ENCODE peak calls at places on chromosomes 6 and 20, in ten cellular contexts. A, M, X, Z, J, G, R, W, E and Y are unnamed samples.

GRCh38 chr20:32390999-32391398 is 32.9 kb downstream of the ASXL1 start:
- DNase-seq in A (no peak), M (no peak), X (no peak), Z (no peak), J (no peak), G (peak), R (no peak), W (no peak), E (no peak), Y (no peak)

GRCh38 chr20:51735728-51736600 is 32.2 kb downstream of the ATP9A start:
- DNase-seq in A (no peak), M (no peak), X (no peak), Z (no peak), J (no peak), G (no peak), R (no peak), W (no peak), E (no peak), Y (no peak)

GRCh38 chr20:57560554-57561355 is at the start of gene PCK1:
- DNase-seq in A (no peak), M (no peak), X (no peak), Z (no peak), J (no peak), G (no peak), R (peak), W (no peak), E (peak), Y (no peak)

GRCh38 chr6:136401749-136402148 is 112.1 kb upstream of the BCLAF1 start:
- DNase-seq in A (no peak), M (no peak), X (no peak), Z (no peak), J (no peak), G (no peak), R (no peak), W (no peak), E (no peak), Y (no peak)

GRCh38 chr6:112372213-112372806 is 25.2 kb downstream of the RFPL4B start:
- DNase-seq in A (no peak), M (no peak), X (no peak), Z (no peak), J (no peak), G (no peak), R (peak), W (peak), E (no peak), Y (no peak)

GRCh38 chr6:123393333-123393732 is 243.4 kb downstream of the TRDN start:
- DNase-seq in A (no peak), M (no peak), X (no peak), Z (no peak), J (no peak), G (no peak), R (no peak), W (no peak), E (peak), Y (no peak)

GRCh38 chr6:111709615-111710398 is 104.1 kb upstream of the TRAF3IP2 start:
- DNase-seq in A (peak), M (peak), X (peak), Z (no peak), J (peak), G (peak), R (peak), W (peak), E (peak), Y (peak)

GRCh38 chr6:64696053-64696452 is 1011.0 kb downstream of the EYS start:
- DNase-seq in A (no peak), M (no peak), X (no peak), Z (no peak), J (no peak), G (no peak), R (no peak), W (no peak), E (no peak), Y (no peak)

GRCh38 chr20:35398660-35399144 is 13.1 kb downstream of the UQCC1 start:
- DNase-seq in A (no peak), M (no peak), X (no peak), Z (no peak), J (no peak), G (no peak), R (no peak), W (peak), E (no peak), Y (no peak)

GRCh38 chr6:142810952-142811514 is 133.9 kb downstream of the HIVEP2 start:
- DNase-seq in A (peak), M (peak), X (no peak), Z (no peak), J (no peak), G (no peak), R (no peak), W (no peak), E (no peak), Y (no peak)

GRCh38 chr20:33893314-33893713 is 82.2 kb downstream of the CHMP4B start:
- DNase-seq in A (no peak), M (no peak), X (no peak), Z (no peak), J (no peak), G (no peak), R (no peak), W (no peak), E (no peak), Y (no peak)

GRCh38 chr6:17703256-17703694 is 3.5 kb downstream of the NUP153 start:
- DNase-seq in A (peak), M (peak), X (no peak), Z (no peak), J (no peak), G (peak), R (peak), W (peak), E (no peak), Y (peak)

GRCh38 chr6:39653631-39654030 is 71.6 kb downstream of the KIF6 start:
- DNase-seq in A (no peak), M (no peak), X (no peak), Z (no peak), J (no peak), G (no peak), R (no peak), W (no peak), E (no peak), Y (no peak)

GRCh38 chr6:125444234-125444949 is 142.6 kb upstream of the HDDC2 start:
- DNase-seq in A (no peak), M (no peak), X (peak), Z (no peak), J (no peak), G (no peak), R (no peak), W (no peak), E (no peak), Y (no peak)

GRCh38 chr20:32470025-32470861 is 112.1 kb downstream of the ASXL1 start:
- DNase-seq in A (peak), M (peak), X (no peak), Z (no peak), J (no peak), G (peak), R (no peak), W (peak), E (no peak), Y (peak)

GRCh38 chr6:26568601-26569432 is 27.9 kb upstream of the ABT1 start:
- DNase-seq in A (peak), M (peak), X (peak), Z (peak), J (peak), G (peak), R (peak), W (peak), E (peak), Y (peak)

GRCh38 chr6:15763827-15764226 is 101.0 kb upstream of the DTNBP1 start:
- DNase-seq in A (peak), M (peak), X (no peak), Z (no peak), J (no peak), G (no peak), R (no peak), W (peak), E (no peak), Y (no peak)

GRCh38 chr6:157383471-157383870 is 2.5 kb downstream of the ZDHHC14 start:
- DNase-seq in A (no peak), M (no peak), X (no peak), Z (no peak), J (no peak), G (no peak), R (no peak), W (no peak), E (no peak), Y (no peak)

GRCh38 chr6:91305755-91306154 is 718.9 kb upstream of the MAP3K7 start:
- DNase-seq in A (no peak), M (no peak), X (no peak), Z (no peak), J (no peak), G (no peak), R (no peak), W (no peak), E (no peak), Y (no peak)

GRCh38 chr6:24589334-24589733 is 56.7 kb downstream of the KIAA0319 start:
- DNase-seq in A (no peak), M (no peak), X (no peak), Z (no peak), J (no peak), G (no peak), R (no peak), W (no peak), E (no peak), Y (no peak)

GRCh38 chr6:235763-236360 is 56.4 kb upstream of the DUSP22 start:
- DNase-seq in A (peak), M (peak), X (no peak), Z (no peak), J (no peak), G (no peak), R (no peak), W (peak), E (no peak), Y (peak)

GRCh38 chr6:137218917-137219663 is at the start of gene IFNGR1:
- DNase-seq in A (peak), M (peak), X (peak), Z (peak), J (peak), G (peak), R (peak), W (peak), E (peak), Y (peak)

GRCh38 chr6:109304284-109305015 is 77.8 kb downstream of the CD164 start:
- DNase-seq in A (peak), M (peak), X (no peak), Z (no peak), J (no peak), G (peak), R (no peak), W (no peak), E (peak), Y (peak)

GRCh38 chr6:125598422-125598821 is 151.0 kb upstream of the HEY2 start:
- DNase-seq in A (no peak), M (no peak), X (peak), Z (no peak), J (no peak), G (peak), R (peak), W (peak), E (peak), Y (no peak)

GRCh38 chr6:94462231-94462630 is 1042.9 kb upstream of the EPHA7 start:
- DNase-seq in A (no peak), M (no peak), X (no peak), Z (no peak), J (no peak), G (no peak), R (no peak), W (no peak), E (no peak), Y (no peak)

GRCh38 chr6:122476131-122476530 is 4.5 kb upstream of the SERINC1 start:
- DNase-seq in A (no peak), M (no peak), X (no peak), Z (no peak), J (no peak), G (no peak), R (peak), W (no peak), E (peak), Y (no peak)

GRCh38 chr20:9200196-9200595 is 131.3 kb downstream of the PLCB4 start:
- DNase-seq in A (no peak), M (no peak), X (no peak), Z (no peak), J (no peak), G (no peak), R (no peak), W (no peak), E (no peak), Y (no peak)

GRCh38 chr6:77273929-77274328 is 189.4 kb downstream of the HTR1B start:
- DNase-seq in A (no peak), M (no peak), X (no peak), Z (no peak), J (no peak), G (no peak), R (no peak), W (no peak), E (no peak), Y (no peak)

GRCh38 chr20:63083831-63084562 is 77.2 kb upstream of the BHLHE23 start:
- DNase-seq in A (no peak), M (no peak), X (peak), Z (no peak), J (no peak), G (no peak), R (no peak), W (no peak), E (no peak), Y (no peak)

GRCh38 chr6:105184921-105185320 is 5.1 kb upstream of the POPDC3 start:
- DNase-seq in A (no peak), M (no peak), X (no peak), Z (no peak), J (no peak), G (no peak), R (no peak), W (peak), E (no peak), Y (no peak)

GRCh38 chr20:45919536-45919933 is 7.6 kb upstream of the PLTP start:
- DNase-seq in A (no peak), M (no peak), X (peak), Z (no peak), J (no peak), G (no peak), R (no peak), W (peak), E (peak), Y (no peak)

GRCh38 chr6:134551245-134551960 is 233.5 kb upstream of the SGK1 start:
- DNase-seq in A (no peak), M (no peak), X (no peak), Z (no peak), J (no peak), G (no peak), R (no peak), W (peak), E (no peak), Y (no peak)

GRCh38 chr6:162442675-162443074 is 284.9 kb downstream of the PRKN start:
- DNase-seq in A (no peak), M (no peak), X (no peak), Z (peak), J (no peak), G (no peak), R (no peak), W (no peak), E (peak), Y (no peak)

GRCh38 chr20:14838663-14839650 is 501.5 kb upstream of the FLRT3 start:
- DNase-seq in A (no peak), M (no peak), X (no peak), Z (no peak), J (no peak), G (no peak), R (no peak), W (peak), E (no peak), Y (no peak)

GRCh38 chr6:169825558-169826225 is 74.3 kb downstream of the ERMARD start:
- DNase-seq in A (no peak), M (no peak), X (no peak), Z (no peak), J (no peak), G (no peak), R (no peak), W (no peak), E (no peak), Y (no peak)

GRCh38 chr6:3849681-3850450 is 693 bp downstream of the FAM50B start:
- DNase-seq in A (peak), M (no peak), X (peak), Z (no peak), J (no peak), G (no peak), R (no peak), W (no peak), E (no peak), Y (no peak)

GRCh38 chr20:17635846-17636245 is 46.2 kb downstream of the RRBP1 start:
- DNase-seq in A (no peak), M (no peak), X (peak), Z (no peak), J (no peak), G (no peak), R (no peak), W (peak), E (no peak), Y (no peak)

GRCh38 chr6:69383627-69384026 is 413.2 kb downstream of the LMBRD1 start:
- DNase-seq in A (no peak), M (no peak), X (no peak), Z (no peak), J (no peak), G (no peak), R (no peak), W (no peak), E (no peak), Y (no peak)

GRCh38 chr6:112179631-112180030 is 74.7 kb downstream of the LAMA4 start:
- DNase-seq in A (no peak), M (no peak), X (no peak), Z (no peak), J (no peak), G (no peak), R (no peak), W (no peak), E (no peak), Y (no peak)

GRCh38 chr6:113432729-113433505 is 424.2 kb upstream of the MARCKS start:
- DNase-seq in A (no peak), M (no peak), X (no peak), Z (no peak), J (no peak), G (no peak), R (no peak), W (no peak), E (no peak), Y (no peak)